ENCODE peak calls at places on chromosomes 4 and X, in five cellular contexts. J, R, T, K and W are unnamed samples.

GRCh38 chr4:122122083-122122482 is 30.0 kb upstream of the BLTP1 start:
- DNase-seq in K (no peak), T (no peak), J (no peak), R (no peak), W (no peak)

GRCh38 chr4:42048394-42048793 is 58.1 kb downstream of the SLC30A9 start:
- DNase-seq in T (no peak), J (no peak), R (no peak), K (no peak), W (no peak)

GRCh38 chr4:87732033-87732770 is 67.2 kb upstream of the IBSP start:
- DNase-seq in J (no peak), K (no peak), R (peak; percentile 55), T (no peak), W (no peak)

GRCh38 chr4:120977435-120977997 is 55.0 kb upstream of the PRDM5 start:
- DNase-seq in K (peak; percentile 87), J (no peak), R (no peak), T (peak; percentile 10), W (no peak)

GRCh38 chr4:82718067-82718935 is 80.3 kb downstream of the SCD5 start:
- DNase-seq in K (no peak), R (no peak), J (no peak), T (peak; percentile 9), W (no peak)

GRCh38 chr4:168558587-168558986 is 61.7 kb downstream of the PALLD start:
- DNase-seq in J (no peak), K (no peak), T (no peak), R (no peak), W (no peak)

GRCh38 chrX:154540897-154541535 is 5.6 kb downstream of the G6PD start:
- DNase-seq in R (peak; percentile 64), T (peak; percentile 89), K (no peak), J (peak; percentile 79), W (no peak)

GRCh38 chr4:147136308-147136707 is 190.6 kb upstream of the TTC29 start:
- DNase-seq in K (no peak), J (no peak), R (no peak), T (no peak), W (no peak)

GRCh38 chrX:65740909-65741308 is 73.5 kb downstream of the MSN start:
- DNase-seq in T (no peak), R (no peak), J (no peak), K (no peak), W (no peak)

GRCh38 chr4:62302710-62303109 is 1102.6 kb downstream of the ADGRL3 start:
- DNase-seq in R (no peak), K (no peak), T (no peak), J (no peak), W (no peak)

GRCh38 chr4:53818112-53818511 is 226.8 kb upstream of the LNX1 start:
- DNase-seq in K (no peak), T (no peak), J (no peak), R (no peak), W (no peak)

GRCh38 chr4:15003891-15004700 is 1.8 kb downstream of the CPEB2 start:
- DNase-seq in R (peak; percentile 77), T (no peak), J (peak; percentile 79), K (peak; percentile 68), W (no peak)

GRCh38 chrX:19875051-19875432 is 12.4 kb downstream of the SH3KBP1 start:
- DNase-seq in T (no peak), R (peak; percentile 43), K (peak; percentile 79), J (no peak), W (no peak)

GRCh38 chr4:155639674-155640529 is 26.7 kb upstream of the GUCY1A1 start:
- DNase-seq in J (no peak), K (peak; percentile 77), R (no peak), T (no peak), W (no peak)
- H3K4me1 ChIP-seq in J (peaks cover 25% of the 10 kb centered on the region), K (peaks cover 62% of the 10 kb centered on the region), R (peaks cover 22% of the 10 kb centered on the region), T (no peaks in the 10 kb centered on the region), W (no peaks in the 10 kb centered on the region)

GRCh38 chr4:930827-931193 is 1.3 kb downstream of the GAK start:
- DNase-seq in R (no peak), K (no peak), J (peak; percentile 13), T (no peak), W (no peak)

GRCh38 chr4:931960-932712 is at the start of the genes GAK and TMEM175:
- DNase-seq in R (peak; percentile 97), T (peak; percentile 86), K (peak; percentile 98), J (peak; percentile 99), W (peak; percentile 94)

GRCh38 chr4:929096-929765 is 2.9 kb downstream of the GAK start:
- DNase-seq in R (no peak), K (no peak), J (peak; percentile 41), T (no peak), W (no peak)

GRCh38 chr4:931194-931959 is 739 bp downstream of the GAK start:
- DNase-seq in J (peak; percentile 74), T (peak; percentile 9), R (no peak), K (no peak), W (no peak)

DNA sequence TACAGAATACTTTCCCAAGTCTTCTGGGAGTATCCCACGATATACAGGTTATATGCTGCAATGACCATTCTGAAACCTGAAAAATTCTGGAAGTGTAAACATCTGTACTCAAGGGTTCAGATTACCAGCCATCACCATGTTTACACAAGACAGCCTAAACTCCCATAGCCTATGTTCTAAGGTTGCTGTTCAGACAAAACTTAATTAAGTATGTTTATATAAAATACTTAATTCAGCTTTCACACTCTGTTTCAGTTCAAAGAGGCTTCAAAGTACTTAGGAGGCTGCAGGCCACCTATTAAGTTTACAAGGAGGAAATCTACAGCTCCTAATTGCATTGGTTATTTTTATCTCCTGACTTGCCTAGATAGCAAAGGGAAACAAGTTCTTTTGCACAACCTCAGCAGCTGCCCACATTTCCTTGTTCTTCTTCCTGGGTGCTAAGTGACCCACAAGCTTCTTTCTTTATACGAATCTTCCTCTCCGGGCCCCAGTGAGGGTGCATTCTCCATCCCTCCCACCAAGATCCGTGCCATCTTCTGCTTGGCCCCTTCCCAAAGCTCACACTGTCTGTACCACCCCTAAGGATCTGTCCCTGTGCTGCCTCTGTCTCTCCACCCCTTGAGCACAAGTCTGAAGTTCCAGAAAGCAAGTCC is 2.0 kb downstream of the GAK start:
- DNase-seq in K (no peak), T (peak; percentile 50), R (no peak), J (peak; percentile 22), W (no peak)
- H3K4me3 ChIP-seq in K (peak overlapping the region; percentile 75), T (peak overlapping the region; percentile 84), R (peak overlapping the region; percentile 97), J (peak overlapping the region; percentile 100), W (no peak overlapping the region)

GRCh38 chr4:98448923-98449322 is 187.7 kb downstream of the RAP1GDS1 start:
- DNase-seq in R (no peak), J (no peak), T (no peak), K (no peak), W (no peak)
- H3K4me1 ChIP-seq in R (peaks cover 17% of the 10 kb centered on the region), J (peaks cover 11% of the 10 kb centered on the region), T (no peaks in the 10 kb centered on the region), K (peaks cover 14% of the 10 kb centered on the region), W (no peaks in the 10 kb centered on the region)

GRCh38 chr4:70992354-70992753 is 1.1 kb upstream of the DCK start:
- DNase-seq in T (no peak), R (no peak), K (peak; percentile 81), J (no peak), W (no peak)
- H3K4me3 ChIP-seq in T (no peak overlapping the region), R (peak overlapping the region; percentile 92), K (peak overlapping the region; percentile 82), J (peak overlapping the region; percentile 62), W (no peak overlapping the region)

DNA sequence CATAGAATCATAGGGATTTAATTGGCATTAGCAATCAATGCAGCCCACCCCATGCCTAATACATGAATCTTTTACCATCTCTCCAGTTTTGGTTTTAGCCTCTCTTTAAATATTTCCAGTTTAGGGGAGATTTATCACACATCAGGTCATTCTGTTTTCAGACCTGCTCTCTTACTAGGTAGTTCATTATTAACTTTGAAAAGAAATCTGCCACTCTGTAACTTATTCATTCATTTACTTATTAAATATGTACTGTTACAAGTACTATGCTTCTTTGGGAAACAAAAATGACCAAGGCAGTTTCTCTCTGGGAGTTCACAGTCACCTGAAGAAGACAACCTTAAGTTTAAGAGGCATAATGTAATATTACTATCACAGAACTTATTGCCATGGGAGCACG is 62.1 kb downstream of the USO1 start:
- DNase-seq in J (no peak), K (no peak), R (no peak), T (no peak), W (no peak)
- H3K4me1 ChIP-seq in J (no peaks in the 10 kb centered on the region), K (peaks cover 11% of the 10 kb centered on the region), R (no peaks in the 10 kb centered on the region), T (no peaks in the 10 kb centered on the region), W (no peaks in the 10 kb centered on the region)

GRCh38 chr4:55868691-55869090 is 15.2 kb downstream of the EXOC1 start:
- DNase-seq in K (no peak), J (no peak), T (no peak), R (no peak), W (no peak)

GRCh38 chr4:55864577-55865223 is 11.3 kb downstream of the EXOC1 start:
- DNase-seq in T (no peak), J (no peak), R (no peak), K (no peak), W (no peak)

GRCh38 chr4:55866290-55866907 is 13.0 kb downstream of the EXOC1 start:
- DNase-seq in J (no peak), K (no peak), R (no peak), T (no peak), W (no peak)

GRCh38 chr4:55866973-55867574 is 13.6 kb downstream of the EXOC1 start:
- DNase-seq in T (peak; percentile 65), J (no peak), R (no peak), K (peak; percentile 83), W (no peak)

DNA sequence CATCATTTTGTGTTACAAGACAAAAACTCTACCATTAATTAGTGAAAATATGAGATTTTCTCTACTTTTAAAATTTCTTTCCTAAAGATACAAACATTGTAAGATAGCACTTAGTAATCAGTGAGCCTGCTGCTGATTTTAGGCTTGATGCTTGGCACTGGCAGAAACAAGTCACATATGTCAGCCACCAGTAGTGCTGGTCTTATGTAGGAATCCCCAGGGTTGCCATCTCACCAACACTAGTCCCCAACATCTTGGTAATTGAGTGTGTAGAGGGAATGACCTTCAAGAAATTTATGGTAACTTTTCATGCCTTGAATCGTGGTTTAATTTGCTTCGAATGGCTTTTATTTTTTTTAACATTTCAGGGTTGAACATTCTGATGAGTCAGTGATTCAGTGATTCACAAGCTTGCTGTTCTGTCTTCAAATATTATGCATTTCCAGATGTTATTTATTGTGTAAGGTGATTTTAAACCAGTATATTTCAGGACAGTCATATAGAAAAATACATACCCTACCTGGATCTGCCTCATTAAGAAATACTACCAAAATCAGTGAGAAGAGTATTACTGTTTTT is 11.9 kb downstream of the EXOC1 start:
- DNase-seq in K (no peak), T (no peak), R (no peak), J (no peak), W (no peak)
- H3K4me3 ChIP-seq in K (no peak overlapping the region), T (no peak overlapping the region), R (no peak overlapping the region), J (no peak overlapping the region), W (no peak overlapping the region)

GRCh38 chr4:139975830-139976272 is 178.1 kb downstream of the MAML3 start:
- DNase-seq in K (no peak), R (no peak), T (no peak), J (no peak), W (no peak)
- H3K4me1 ChIP-seq in K (peaks cover 91% of the 10 kb centered on the region), R (peaks cover 55% of the 10 kb centered on the region), T (no peaks in the 10 kb centered on the region), J (peaks cover 51% of the 10 kb centered on the region), W (no peaks in the 10 kb centered on the region)

DNA sequence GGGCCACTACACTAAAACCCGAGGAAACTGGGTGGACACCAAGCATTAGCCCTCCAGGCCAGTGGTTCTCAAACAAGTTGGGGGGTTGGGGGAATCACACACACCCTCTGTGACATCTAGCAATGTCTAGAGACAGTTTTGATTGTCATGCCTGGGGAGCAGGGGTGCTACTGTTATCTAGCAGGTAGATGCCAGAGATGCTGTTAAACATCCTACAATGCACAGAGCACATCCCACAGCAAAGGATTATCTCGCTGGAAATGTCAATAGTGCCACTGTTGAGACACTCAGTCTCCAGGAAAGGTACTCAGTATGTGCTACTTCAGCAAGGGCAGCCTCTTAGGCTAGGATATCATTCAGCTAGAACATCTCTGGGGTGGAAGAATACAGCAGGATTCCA is 1.3 kb downstream of the SMC1A start:
- DNase-seq in R (no peak), T (no peak), K (no peak), J (no peak), W (no peak)
- H3K4me3 ChIP-seq in R (peak overlapping the region; percentile 68), T (peak overlapping the region; percentile 73), K (peak overlapping the region; percentile 73), J (peak overlapping the region; percentile 70), W (peak overlapping the region; percentile 80)